ENCODE peak calls at places on chromosomes 1 and 21, in nine cellular contexts. U, S, O, Y, C, D, H, L and P are unnamed samples.

GRCh38 chr21:27213328-27213727 is 246.4 kb upstream of the ADAMTS5 start:
- DNase-seq in D (no peak), H (no peak), Y (no peak), U (no peak), S (no peak), L (peak; percentile 35), C (peak; percentile 42), O (peak; percentile 20), P (no peak)

GRCh38 chr1:195053478-195053877 is 1554.8 kb downstream of the KCNT2 start:
- DNase-seq in S (no peak), O (no peak), L (no peak), C (peak; percentile 37), U (no peak), H (no peak), D (no peak), Y (no peak), P (no peak)

GRCh38 chr21:38505654-38506523 is 7.6 kb upstream of the ERG start:
- DNase-seq in L (peak; percentile 81), S (no peak), Y (peak; percentile 55), C (peak; percentile 40), O (peak; percentile 70), U (no peak), D (peak; percentile 62), H (peak; percentile 33), P (peak; percentile 51)

GRCh38 chr21:40577285-40578043 is 269.5 kb downstream of the DSCAM start:
- DNase-seq in S (no peak), H (no peak), O (no peak), U (no peak), C (no peak), Y (no peak), D (no peak), L (no peak), P (no peak)

GRCh38 chr1:54695221-54695620 is 20.4 kb upstream of the TTC4 start:
- DNase-seq in O (no peak), D (no peak), C (no peak), L (no peak), H (no peak), U (no peak), Y (no peak), S (no peak), P (no peak)

GRCh38 chr21:38136201-38136600 is 120.6 kb upstream of the KCNJ15 start:
- DNase-seq in H (no peak), S (peak; percentile 22), O (no peak), D (no peak), U (no peak), L (no peak), Y (peak; percentile 20), C (no peak), P (no peak)

GRCh38 chr1:106755682-106756406 is 300.6 kb upstream of the PRMT6 start:
- DNase-seq in H (no peak), C (peak; percentile 59), S (peak; percentile 52), U (no peak), O (no peak), D (no peak), Y (peak; percentile 48), L (no peak), P (no peak)

GRCh38 chr1:95207223-95207935 is 26.6 kb upstream of the RWDD3 start:
- DNase-seq in Y (no peak), H (no peak), L (no peak), D (no peak), S (no peak), O (peak; percentile 15), U (no peak), C (no peak), P (peak; percentile 14)

GRCh38 chr1:168734946-168735345 is 5.9 kb upstream of the DPT start:
- DNase-seq in D (no peak), H (no peak), Y (no peak), S (no peak), C (no peak), L (no peak), O (no peak), U (no peak), P (no peak)

GRCh38 chr1:163173121-163173520 is 29.6 kb downstream of the RGS5 start:
- DNase-seq in Y (no peak), L (no peak), O (no peak), H (no peak), U (no peak), C (peak; percentile 39), D (no peak), S (no peak), P (no peak)

GRCh38 chr1:207424570-207425131 is 29.5 kb upstream of the CR2 start:
- DNase-seq in S (no peak), D (no peak), L (no peak), H (no peak), O (no peak), C (no peak), Y (no peak), U (no peak), P (no peak)

GRCh38 chr1:17194133-17194475 is 10.8 kb upstream of the PADI1 start:
- DNase-seq in D (no peak), S (no peak), C (no peak), Y (no peak), L (no peak), H (no peak), U (no peak), O (no peak), P (peak; percentile 7)

GRCh38 chr1:93670141-93670540 is 11.5 kb downstream of the BCAR3 start:
- DNase-seq in U (no peak), S (peak; percentile 86), D (no peak), O (no peak), Y (no peak), L (no peak), C (peak; percentile 77), H (no peak), P (no peak)

GRCh38 chr1:63330331-63330916 is 8.1 kb downstream of the FOXD3 start:
- DNase-seq in C (no peak), H (no peak), O (no peak), D (peak; percentile 61), S (no peak), U (no peak), L (peak; percentile 69), Y (no peak), P (no peak)

GRCh38 chr1:7390604-7391000 is 380.5 kb upstream of the VAMP3 start:
- DNase-seq in C (no peak), O (no peak), H (no peak), U (no peak), L (no peak), Y (no peak), D (no peak), S (no peak), P (peak; percentile 9)

GRCh38 chr1:27392778-27393635 is 585 bp downstream of the GPR3 start:
- DNase-seq in Y (no peak), C (peak; percentile 28), D (peak; percentile 63), S (no peak), O (no peak), H (no peak), U (no peak), L (peak; percentile 52), P (peak; percentile 25)

GRCh38 chr21:16279658-16280581 is 550.1 kb downstream of the USP25 start:
- DNase-seq in U (no peak), D (peak; percentile 56), S (peak; percentile 23), H (no peak), C (no peak), L (peak; percentile 77), Y (no peak), O (no peak), P (peak; percentile 14)

GRCh38 chr1:13543927-13544556 is 30.2 kb upstream of the LRRC38 start:
- DNase-seq in D (peak; percentile 62), O (no peak), Y (peak; percentile 50), H (no peak), C (no peak), U (no peak), S (no peak), L (peak; percentile 50), P (peak; percentile 46)

GRCh38 chr1:229209816-229210215 is 61.1 kb upstream of the RAB4A start:
- DNase-seq in Y (no peak), D (no peak), S (no peak), H (no peak), O (no peak), L (no peak), U (no peak), C (no peak), P (no peak)

GRCh38 chr21:45601551-45601950 is 42.0 kb upstream of the PCBP3 start:
- DNase-seq in D (no peak), S (no peak), L (no peak), Y (no peak), U (no peak), C (no peak), H (no peak), O (no peak), P (no peak)

GRCh38 chr1:166390406-166390805 is 223.6 kb upstream of the FAM78B start:
- DNase-seq in Y (no peak), C (no peak), U (no peak), O (peak; percentile 69), H (no peak), L (no peak), S (no peak), D (no peak), P (no peak)

GRCh38 chr1:19035356-19036048 is 79.0 kb upstream of the IFFO2 start:
- DNase-seq in L (no peak), D (no peak), U (no peak), O (no peak), S (no peak), Y (no peak), H (no peak), C (no peak), P (peak; percentile 22)

GRCh38 chr21:44593598-44594405 is 1.5 kb upstream of the KRTAP10-6 start:
- DNase-seq in H (no peak), S (no peak), O (no peak), U (no peak), C (no peak), D (peak; percentile 70), L (no peak), Y (no peak), P (no peak)

GRCh38 chr1:18448889-18449288 is 31.8 kb upstream of the KLHDC7A start:
- DNase-seq in D (no peak), S (no peak), C (no peak), L (no peak), O (no peak), U (no peak), H (no peak), Y (no peak), P (no peak)

GRCh38 chr1:113434874-113435175 is 44.5 kb downstream of the MAGI3 start:
- DNase-seq in H (no peak), U (no peak), Y (no peak), S (no peak), D (no peak), O (no peak), C (no peak), L (no peak), P (no peak)

GRCh38 chr1:19137158-19137557 is 72.9 kb downstream of the UBR4 start:
- DNase-seq in D (no peak), L (no peak), S (no peak), O (no peak), C (no peak), Y (no peak), H (no peak), U (no peak), P (no peak)

GRCh38 chr1:154607084-154607747 is 770 bp downstream of the ADAR start:
- DNase-seq in O (no peak), C (peak; percentile 56), S (no peak), Y (no peak), L (peak; percentile 63), H (no peak), U (no peak), D (peak; percentile 14), P (peak; percentile 53)

GRCh38 chr1:80083892-80084291 is 1077.4 kb upstream of the ADGRL4 start:
- DNase-seq in U (no peak), L (no peak), C (no peak), S (no peak), D (no peak), O (no peak), H (no peak), Y (no peak), P (no peak)

GRCh38 chr1:31931241-31932225 is 6.6 kb downstream of the PTP4A2 start:
- DNase-seq in L (no peak), D (no peak), U (no peak), C (peak; percentile 45), Y (peak; percentile 56), S (peak; percentile 20), H (no peak), O (no peak), P (no peak)